ENCODE peak calls at places on chromosome 13, in six cellular contexts. A, T, F, J, I and K are unnamed samples.

GRCh38 chr13:95256086-95256485 is 45.2 kb downstream of the ABCC4 start:
- DNase-seq in A (no peak), T (peak; percentile 84), F (no peak), J (peak; percentile 97), I (no peak), K (no peak)

GRCh38 chr13:42816538-42816937 is 35.2 kb downstream of the FAM216B start:
- DNase-seq in A (no peak), T (no peak), F (no peak), J (no peak), I (no peak), K (no peak)

GRCh38 chr13:98307392-98307743 is 130.3 kb upstream of the RNF113B start:
- DNase-seq in A (no peak), T (peak; percentile 26), F (no peak), J (no peak), I (no peak), K (no peak)

GRCh38 chr13:47211106-47211505 is 314.3 kb upstream of the HTR2A start:
- DNase-seq in A (no peak), T (peak; percentile 27), F (no peak), J (peak; percentile 40), I (no peak), K (no peak)

GRCh38 chr13:97367016-97367415 is 67.0 kb upstream of the RAP2A start:
- DNase-seq in A (no peak), T (peak; percentile 55), F (no peak), J (peak; percentile 65), I (no peak), K (no peak)

GRCh38 chr13:33123066-33123940 is 107.1 kb downstream of the KL start:
- DNase-seq in A (no peak), T (peak; percentile 72), F (no peak), J (peak; percentile 53), I (no peak), K (peak; percentile 28)

GRCh38 chr13:113064534-113065405 is 40.8 kb upstream of the F7 start:
- DNase-seq in A (no peak), T (peak; percentile 81), F (no peak), J (peak; percentile 60), I (no peak), K (no peak)

GRCh38 chr13:114099918-114100445 is 32.4 kb downstream of the RASA3 start:
- DNase-seq in A (no peak), T (peak; percentile 57), F (peak; percentile 36), J (peak; percentile 44), I (no peak), K (no peak)

GRCh38 chr13:96053003-96053703 is at the start of gene UGGT2:
- DNase-seq in A (peak; percentile 87), T (peak; percentile 97), F (peak; percentile 96), J (peak; percentile 94), I (no peak), K (peak; percentile 93)